ENCODE peak calls at places on chromosomes 5 and 9, in ten cellular contexts. U, Q, S, K, P, B, W, L, C and Z are unnamed samples.
A peak's percentile ranks its signal among the peaks of the same experiment; 100 is the strongest.

GRCh38 chr9:89144242-89144641 is 34.4 kb downstream of the SHC3 start:
- DNase-seq in U (no peak), Q (no peak), S (no peak), K (no peak), P (no peak), B (no peak), W (no peak), L (no peak), C (no peak), Z (no peak)

GRCh38 chr5:173056783-173057061 is 570 bp downstream of the CREBRF start:
- DNase-seq in U (no peak), Q (no peak), S (peak; percentile 75), K (no peak), P (no peak), B (no peak), W (no peak), L (no peak), C (no peak), Z (peak; percentile 93)

GRCh38 chr9:16879416-16879815 is 8.9 kb upstream of the BNC2 start:
- DNase-seq in U (no peak), Q (peak; percentile 61), S (no peak), K (no peak), P (no peak), B (no peak), W (no peak), L (no peak), C (no peak), Z (no peak)

GRCh38 chr9:136045595-136046554 is 49.2 kb downstream of the NACC2 start:
- DNase-seq in U (no peak), Q (peak; percentile 73), S (no peak), K (peak; percentile 52), P (no peak), B (peak; percentile 69), W (no peak), L (peak; percentile 65), C (no peak), Z (no peak)

GRCh38 chr5:180333661-180334060 is 19.5 kb downstream of the GFPT2 start:
- DNase-seq in U (no peak), Q (peak; percentile 53), S (no peak), K (no peak), P (peak; percentile 59), B (no peak), W (no peak), L (peak; percentile 60), C (no peak), Z (no peak)

GRCh38 chr5:34007116-34007674 is 655 bp downstream of the AMACR start:
- DNase-seq in U (no peak), Q (peak; percentile 28), S (no peak), K (peak; percentile 55), P (no peak), B (no peak), W (no peak), L (peak; percentile 23), C (no peak), Z (no peak)

GRCh38 chr5:115392611-115393010 is 96.2 kb upstream of the CCDC112 start:
- DNase-seq in U (no peak), Q (peak; percentile 39), S (no peak), K (no peak), P (no peak), B (no peak), W (no peak), L (no peak), C (no peak), Z (no peak)

GRCh38 chr9:126647585-126648110 is 33.9 kb downstream of the LMX1B start:
- DNase-seq in U (no peak), Q (no peak), S (no peak), K (no peak), P (no peak), B (no peak), W (no peak), L (no peak), C (no peak), Z (no peak)

GRCh38 chr5:58060971-58061370 is 398.9 kb downstream of the PLK2 start:
- DNase-seq in U (no peak), Q (peak; percentile 36), S (no peak), K (no peak), P (no peak), B (no peak), W (no peak), L (peak; percentile 59), C (no peak), Z (no peak)

GRCh38 chr9:113756476-113757198 is 119.5 kb upstream of the ZNF618 start:
- DNase-seq in U (no peak), Q (no peak), S (no peak), K (no peak), P (no peak), B (no peak), W (no peak), L (peak; percentile 20), C (no peak), Z (no peak)

DNA sequence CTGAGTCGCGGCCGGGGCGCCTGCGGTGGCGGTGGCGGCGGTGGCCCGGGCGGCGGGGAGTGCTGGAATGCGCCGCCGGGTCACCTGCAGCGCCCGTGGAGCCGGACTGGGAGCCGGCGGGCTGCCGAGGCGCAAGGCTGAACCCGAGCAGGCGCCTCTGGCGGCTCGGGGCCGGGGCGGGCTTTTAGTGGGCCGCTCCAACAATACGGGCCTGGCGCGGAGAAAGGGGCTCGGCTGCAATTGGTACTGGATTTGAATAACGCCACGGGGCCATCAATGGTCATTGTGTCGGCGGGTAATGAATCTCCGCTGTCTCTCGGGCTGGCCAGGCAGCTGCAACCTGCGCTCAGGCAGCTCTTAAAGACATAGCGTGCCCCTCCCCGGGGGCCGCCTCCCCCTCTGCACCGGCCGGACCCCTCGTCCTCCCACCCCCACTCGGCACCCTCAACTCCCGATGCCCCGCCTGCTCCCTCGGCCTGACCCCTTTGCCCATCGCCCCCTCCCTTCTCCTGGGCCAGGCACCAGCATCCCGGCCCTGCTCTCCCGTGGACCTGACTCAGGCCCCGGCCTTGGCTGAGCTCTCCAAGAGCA is 22.1 kb downstream of the URM1 start:
- DNase-seq in U (no peak), Q (no peak), S (no peak), K (no peak), P (no peak), B (no peak), W (no peak), L (no peak), C (no peak), Z (no peak)
- TF ChIP-seq CTCF in U (no peak), Q (no peak), S (no peak), K (no peak), P (no peak), B (no peak), W (no peak), L (no peak), C (no peak), Z (no peak)

DNA sequence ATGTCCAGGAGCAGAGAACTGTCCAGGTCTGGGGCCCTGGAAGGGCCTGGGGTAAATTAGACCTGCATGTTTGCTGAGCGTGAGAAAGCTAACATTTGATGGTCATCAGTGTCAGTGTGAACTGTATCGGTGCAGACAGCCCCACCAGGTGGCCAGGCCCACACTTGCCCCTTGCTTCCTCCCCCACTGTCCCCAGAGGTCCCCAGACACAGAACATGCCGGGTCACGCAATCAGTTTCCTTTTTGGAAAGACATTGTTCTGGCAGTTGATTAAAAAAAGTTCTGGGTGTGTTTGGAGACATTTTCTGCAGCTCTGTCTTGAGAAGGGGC is 1.5 kb downstream of the NKD2 start:
- DNase-seq in U (no peak), Q (no peak), S (no peak), K (no peak), P (no peak), B (peak; percentile 43), W (no peak), L (no peak), C (no peak), Z (peak; percentile 53)
- TF ChIP-seq CTCF in U (peak; percentile 17), Q (no peak), S (no peak), K (no peak), P (no peak), B (no peak), W (no peak), L (no peak), C (no peak), Z (peak; percentile 30)

GRCh38 chr9:10050016-10050415 is 562.8 kb downstream of the PTPRD start:
- DNase-seq in U (no peak), Q (peak; percentile 43), S (no peak), K (no peak), P (no peak), B (no peak), W (no peak), L (no peak), C (no peak), Z (no peak)

GRCh38 chr9:10055886-10056395 is 556.9 kb downstream of the PTPRD start:
- DNase-seq in U (no peak), Q (no peak), S (no peak), K (no peak), P (no peak), B (no peak), W (no peak), L (no peak), C (no peak), Z (no peak)

GRCh38 chr9:10052181-10052580 is 560.6 kb downstream of the PTPRD start:
- DNase-seq in U (no peak), Q (no peak), S (no peak), K (no peak), P (no peak), B (no peak), W (no peak), L (no peak), C (no peak), Z (no peak)

GRCh38 chr9:10054456-10054855 is 558.3 kb downstream of the PTPRD start:
- DNase-seq in U (no peak), Q (no peak), S (no peak), K (no peak), P (no peak), B (no peak), W (no peak), L (no peak), C (no peak), Z (no peak)

DNA sequence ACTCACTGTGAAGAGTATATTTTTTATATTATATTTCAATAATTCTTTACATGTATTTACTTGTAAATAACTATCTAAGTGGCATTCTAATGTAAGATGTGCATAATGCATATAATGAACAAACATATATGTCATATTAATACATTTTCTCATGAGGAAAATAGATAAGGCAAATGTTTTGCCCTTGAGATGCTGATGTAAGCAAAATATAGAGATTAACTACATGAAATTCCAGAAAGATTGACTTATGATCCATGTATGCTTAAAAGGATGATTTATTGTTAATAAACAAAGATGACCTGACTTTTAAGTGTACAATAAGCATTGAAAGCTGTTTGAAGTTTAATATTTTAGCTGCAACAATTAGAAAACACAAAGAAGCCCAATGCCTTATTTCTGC is 559.9 kb downstream of the PTPRD start:
- DNase-seq in U (no peak), Q (no peak), S (no peak), K (no peak), P (no peak), B (no peak), W (no peak), L (no peak), C (no peak), Z (no peak)
- TF ChIP-seq CTCF in U (no peak), Q (no peak), S (no peak), K (no peak), P (no peak), B (no peak), W (no peak), L (no peak), C (no peak), Z (no peak)

DNA sequence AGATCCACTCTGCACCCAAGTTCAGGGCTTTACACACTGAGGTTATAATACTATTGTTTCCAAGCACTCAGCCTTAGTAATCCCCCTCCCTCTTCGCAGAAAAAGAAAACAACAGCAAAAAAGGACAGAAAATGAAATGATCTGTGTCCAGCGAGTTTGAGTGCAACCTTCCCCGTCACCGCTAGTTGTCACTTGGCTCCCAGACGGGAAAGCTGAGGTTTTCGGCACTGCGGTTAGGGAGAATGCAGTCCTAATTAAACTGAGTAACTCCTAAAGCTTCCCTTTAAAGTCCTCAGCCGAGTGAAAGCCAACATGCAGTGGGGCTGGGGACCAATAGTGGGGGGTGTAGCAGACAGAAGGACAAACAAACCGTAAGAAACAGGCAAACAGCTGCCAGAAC is 786 bp downstream of the GLRA1 start:
- DNase-seq in U (no peak), Q (no peak), S (no peak), K (no peak), P (no peak), B (no peak), W (no peak), L (no peak), C (no peak), Z (no peak)
- TF ChIP-seq CTCF in U (peak; percentile 37), Q (no peak), S (peak; percentile 16), K (no peak), P (no peak), B (no peak), W (no peak), L (peak; percentile 57), C (no peak), Z (peak; percentile 58)